ENCODE peak calls at places on chromosomes 5 and 9, in ten cellular contexts. N is cardiac muscle cell; X is myocyte; A is cardiac fibroblast; H is aorta; T is NCI-H748 treated with DMSO at 0.1 percent for 48 hours; K is activated T-cell treated with anti-CD3 and anti-CD28 coated beads for 1 hour; W is iris pigment epithelial cell; Y is CD4-positive, alpha-beta T cell; S is upper lobe of left lung. U is an unnamed sample.

GRCh38 chr5:155313518-155313917 is 300.0 kb downstream of the KIF4B start:
- DNase-seq in N (no peak), X (no peak), A (no peak), H (no peak), T (no peak), K (no peak), W (no peak), Y (no peak), S (no peak), U (no peak)

GRCh38 chr9:124342946-124343485 is 72.2 kb downstream of the PSMB7 start:
- DNase-seq in N (no peak), X (peak; percentile 99), A (peak; percentile 81), H (peak; percentile 91), T (no peak), K (no peak), W (peak; percentile 88), Y (no peak), S (peak; percentile 84), U (no peak)

GRCh38 chr9:88659126-88659525 is 124.1 kb downstream of the NXNL2 start:
- DNase-seq in N (no peak), X (no peak), A (no peak), H (no peak), T (no peak), K (no peak), W (no peak), Y (no peak), S (no peak), U (no peak)

GRCh38 chr9:7146582-7146981 is 388.8 kb downstream of the KDM4C start:
- DNase-seq in N (no peak), X (no peak), A (no peak), H (no peak), T (no peak), K (no peak), W (no peak), Y (no peak), S (no peak), U (no peak)

GRCh38 chr5:18043344-18043743 is 409.1 kb downstream of the TAF11L14 start:
- DNase-seq in N (no peak), X (no peak), A (no peak), H (no peak), T (peak; percentile 58), K (no peak), W (no peak), Y (no peak), S (no peak), U (no peak)

GRCh38 chr5:66440202-66440680 is 156.0 kb upstream of the MAST4 start:
- DNase-seq in N (no peak), X (peak; percentile 13), A (peak; percentile 94), H (no peak), T (no peak), K (no peak), W (peak; percentile 1), Y (no peak), S (no peak), U (no peak)

GRCh38 chr9:75414367-75415160 is 326.2 kb downstream of the OSTF1 start:
- DNase-seq in N (no peak), X (no peak), A (no peak), H (no peak), T (no peak), K (no peak), W (no peak), Y (no peak), S (no peak), U (no peak)

GRCh38 chr5:157665467-157666085 is 5.8 kb upstream of the C5orf52 start:
- DNase-seq in N (no peak), X (peak; percentile 55), A (peak; percentile 90), H (no peak), T (no peak), K (no peak), W (peak; percentile 90), Y (no peak), S (no peak), U (no peak)

GRCh38 chr5:51214736-51215135 is 168.5 kb upstream of the ISL1 start:
- DNase-seq in N (no peak), X (no peak), A (no peak), H (no peak), T (no peak), K (no peak), W (no peak), Y (no peak), S (no peak), U (no peak)

U was measured in T-helper 22 cell.